ENCODE peak calls at places on chromosomes 1 and 21, in four cellular contexts. One of them, this sample, is unnamed.

GRCh38 chr1:205369621-205370230 is 13.0 kb upstream of the KLHDC8A start:
- DNase-seq in testis: peak; percentile 56
- DNase-seq in DMS53: no peak
- DNase-seq in stimulated activated CD4-positive, alpha-beta T cell treated with anti-CD3 and anti-CD28 coated beads, Interleukin-2, amount 100 ng/mL, for 24 hours: no peak
- DNase-seq in this sample: no peak

GRCh38 chr1:940121-941026 is 16.7 kb downstream of the SAMD11 start:
- DNase-seq in DMS53: peak; percentile 71
- DNase-seq in testis: peak; percentile 79
- DNase-seq in stimulated activated CD4-positive, alpha-beta T cell treated with anti-CD3 and anti-CD28 coated beads, Interleukin-2, amount 100 ng/mL, for 24 hours: no peak
- DNase-seq in this sample: peak; percentile 93

GRCh38 chr1:178580876-178581275 is 68.0 kb downstream of the TEX35 start:
- DNase-seq in testis: no peak
- DNase-seq in stimulated activated CD4-positive, alpha-beta T cell treated with anti-CD3 and anti-CD28 coated beads, Interleukin-2, amount 100 ng/mL, for 24 hours: no peak
- DNase-seq in DMS53: no peak
- DNase-seq in this sample: no peak

GRCh38 chr21:41066086-41066938 is 101.6 kb upstream of the BACE2 start:
- DNase-seq in testis: no peak
- DNase-seq in stimulated activated CD4-positive, alpha-beta T cell treated with anti-CD3 and anti-CD28 coated beads, Interleukin-2, amount 100 ng/mL, for 24 hours: no peak
- DNase-seq in DMS53: no peak
- DNase-seq in this sample: no peak

GRCh38 chr1:16888806-16889178 is 7.0 kb upstream of the RNU1-2 start:
- DNase-seq in testis: peak; percentile 55
- DNase-seq in DMS53: peak; percentile 60
- DNase-seq in stimulated activated CD4-positive, alpha-beta T cell treated with anti-CD3 and anti-CD28 coated beads, Interleukin-2, amount 100 ng/mL, for 24 hours: no peak
- DNase-seq in this sample: no peak

GRCh38 chr1:232553050-232553754 is 76.7 kb downstream of the SIPA1L2 start:
- DNase-seq in stimulated activated CD4-positive, alpha-beta T cell treated with anti-CD3 and anti-CD28 coated beads, Interleukin-2, amount 100 ng/mL, for 24 hours: no peak
- DNase-seq in testis: peak; percentile 76
- DNase-seq in DMS53: no peak
- DNase-seq in this sample: no peak

GRCh38 chr1:23216771-23217420 is 406 bp downstream of the HTR1D start:
- DNase-seq in testis: no peak
- DNase-seq in DMS53: peak; percentile 66
- DNase-seq in stimulated activated CD4-positive, alpha-beta T cell treated with anti-CD3 and anti-CD28 coated beads, Interleukin-2, amount 100 ng/mL, for 24 hours: peak; percentile 51
- DNase-seq in this sample: peak; percentile 38

GRCh38 chr1:19765623-19766022 is 34.1 kb downstream of the TMCO4 start:
- DNase-seq in DMS53: peak; percentile 20
- DNase-seq in stimulated activated CD4-positive, alpha-beta T cell treated with anti-CD3 and anti-CD28 coated beads, Interleukin-2, amount 100 ng/mL, for 24 hours: peak; percentile 47
- DNase-seq in testis: no peak
- DNase-seq in this sample: peak; percentile 98

GRCh38 chr1:24481098-24481497 is 21.5 kb upstream of the RCAN3 start:
- DNase-seq in DMS53: no peak
- DNase-seq in testis: no peak
- DNase-seq in stimulated activated CD4-positive, alpha-beta T cell treated with anti-CD3 and anti-CD28 coated beads, Interleukin-2, amount 100 ng/mL, for 24 hours: peak; percentile 62
- DNase-seq in this sample: peak; percentile 31

GRCh38 chr1:2528966-2529750 is 905 bp downstream of the HES5 start:
- DNase-seq in DMS53: peak; percentile 70
- DNase-seq in testis: peak; percentile 38
- DNase-seq in stimulated activated CD4-positive, alpha-beta T cell treated with anti-CD3 and anti-CD28 coated beads, Interleukin-2, amount 100 ng/mL, for 24 hours: peak; percentile 59
- DNase-seq in this sample: peak; percentile 43

GRCh38 chr1:232754930-232755329 is 50.3 kb upstream of the MAP10 start:
- DNase-seq in testis: no peak
- DNase-seq in stimulated activated CD4-positive, alpha-beta T cell treated with anti-CD3 and anti-CD28 coated beads, Interleukin-2, amount 100 ng/mL, for 24 hours: no peak
- DNase-seq in DMS53: no peak
- DNase-seq in this sample: no peak

GRCh38 chr1:113980120-113980519 is 846 bp downstream of the OLFML3 start:
- DNase-seq in DMS53: no peak
- DNase-seq in testis: peak; percentile 51
- DNase-seq in stimulated activated CD4-positive, alpha-beta T cell treated with anti-CD3 and anti-CD28 coated beads, Interleukin-2, amount 100 ng/mL, for 24 hours: no peak
- DNase-seq in this sample: peak; percentile 84

GRCh38 chr1:175134500-175134899 is 58.1 kb downstream of the KIAA0040 start:
- DNase-seq in stimulated activated CD4-positive, alpha-beta T cell treated with anti-CD3 and anti-CD28 coated beads, Interleukin-2, amount 100 ng/mL, for 24 hours: no peak
- DNase-seq in testis: no peak
- DNase-seq in DMS53: no peak
- DNase-seq in this sample: no peak

GRCh38 chr1:7527733-7528045 is 243.4 kb upstream of the VAMP3 start:
- DNase-seq in DMS53: no peak
- DNase-seq in stimulated activated CD4-positive, alpha-beta T cell treated with anti-CD3 and anti-CD28 coated beads, Interleukin-2, amount 100 ng/mL, for 24 hours: no peak
- DNase-seq in testis: no peak
- DNase-seq in this sample: no peak

GRCh38 chr1:194658090-194658439 is 1471.7 kb upstream of the B3GALT2 start:
- DNase-seq in DMS53: peak; percentile 19
- DNase-seq in testis: no peak
- DNase-seq in stimulated activated CD4-positive, alpha-beta T cell treated with anti-CD3 and anti-CD28 coated beads, Interleukin-2, amount 100 ng/mL, for 24 hours: no peak
- DNase-seq in this sample: no peak

GRCh38 chr1:2209400-2210083 is 15.0 kb upstream of the FAAP20 start:
- DNase-seq in stimulated activated CD4-positive, alpha-beta T cell treated with anti-CD3 and anti-CD28 coated beads, Interleukin-2, amount 100 ng/mL, for 24 hours: no peak
- DNase-seq in DMS53: no peak
- DNase-seq in testis: no peak
- DNase-seq in this sample: no peak

GRCh38 chr1:15014521-15014920 is 139.0 kb upstream of the TMEM51 start:
- DNase-seq in DMS53: no peak
- DNase-seq in stimulated activated CD4-positive, alpha-beta T cell treated with anti-CD3 and anti-CD28 coated beads, Interleukin-2, amount 100 ng/mL, for 24 hours: no peak
- DNase-seq in testis: peak; percentile 40
- DNase-seq in this sample: no peak